ENCODE peak calls at places on chromosomes 4 and X, in seven cellular contexts. C, O, N, F, A, D and I are unnamed samples.

GRCh38 chrX:100731441-100732281 is at the start of gene SYTL4:
- DNase-seq in A (no peak), N (peak; percentile 54), F (peak; percentile 33), C (no peak), O (peak; percentile 3), D (no peak), I (peak; percentile 28)

GRCh38 chr4:2070421-2071251 is 11.5 kb downstream of the NAT8L start:
- DNase-seq in N (no peak), O (no peak), C (no peak), F (no peak), A (no peak), D (no peak), I (no peak)

GRCh38 chr4:146330392-146330791 is 116.1 kb downstream of the REELD1 start:
- DNase-seq in N (no peak), D (no peak), O (no peak), C (no peak), A (no peak), F (no peak), I (no peak)

GRCh38 chr4:17567267-17567666 is 9.7 kb upstream of the LAP3 start:
- DNase-seq in C (no peak), D (no peak), F (no peak), A (no peak), N (no peak), O (no peak), I (no peak)

GRCh38 chrX:122582280-122582679 is 601.8 kb upstream of the GRIA3 start:
- DNase-seq in D (no peak), O (no peak), N (no peak), C (no peak), F (no peak), A (no peak), I (no peak)

GRCh38 chr4:79623125-79623905 is 215.3 kb upstream of the GK2 start:
- DNase-seq in A (no peak), C (no peak), F (no peak), O (no peak), D (no peak), N (peak; percentile 45), I (peak; percentile 7)

GRCh38 chrX:12997898-12998687 is 23.2 kb downstream of the TMSB4X start:
- DNase-seq in O (no peak), D (no peak), F (no peak), N (peak; percentile 18), A (no peak), C (no peak), I (no peak)

GRCh38 chr4:139666735-139667266 is 1.2 kb downstream of the MGST2 start:
- DNase-seq in D (no peak), O (peak; percentile 36), N (peak; percentile 61), C (peak; percentile 48), F (peak; percentile 60), A (no peak), I (peak; percentile 67)

GRCh38 chr4:132328761-132329160 is 820.3 kb upstream of the PCDH10 start:
- DNase-seq in N (no peak), D (no peak), F (no peak), A (no peak), C (no peak), O (no peak), I (no peak)

GRCh38 chr4:165921546-165921945 is 48.5 kb downstream of the TLL1 start:
- DNase-seq in F (no peak), N (no peak), O (no peak), D (no peak), C (no peak), A (no peak), I (no peak)

GRCh38 chrX:40570346-40571093 is 10.2 kb upstream of the ATP6AP2 start:
- DNase-seq in C (no peak), D (no peak), N (no peak), O (no peak), A (no peak), F (no peak), I (no peak)

GRCh38 chr4:74266081-74266480 is 42.2 kb upstream of the EPGN start:
- DNase-seq in D (no peak), C (no peak), N (no peak), O (no peak), A (no peak), F (no peak), I (no peak)

GRCh38 chrX:64908121-64908520 is 68.1 kb downstream of the ZC4H2 start:
- DNase-seq in C (no peak), O (no peak), N (no peak), D (no peak), A (no peak), F (no peak), I (no peak)

GRCh38 chrX:103878466-103879151 is 46.6 kb upstream of the RAB9B start:
- DNase-seq in A (peak; percentile 13), D (no peak), N (no peak), O (peak; percentile 11), F (no peak), C (peak; percentile 22), I (peak; percentile 61)

GRCh38 chr4:85672116-85672515 is 197.2 kb downstream of the ARHGAP24 start:
- DNase-seq in F (no peak), A (peak; percentile 41), N (no peak), D (no peak), O (no peak), C (no peak), I (no peak)

GRCh38 chr4:153398713-153399112 is 54.2 kb downstream of the MND1 start:
- DNase-seq in F (no peak), A (no peak), D (no peak), N (no peak), O (no peak), C (no peak), I (no peak)

GRCh38 chr4:98394134-98394533 is 132.9 kb downstream of the RAP1GDS1 start:
- DNase-seq in F (no peak), N (no peak), D (no peak), O (no peak), A (no peak), C (no peak), I (no peak)

GRCh38 chrX:47644557-47645091 is 5.7 kb downstream of the ELK1 start:
- DNase-seq in F (no peak), N (no peak), C (peak; percentile 59), D (no peak), A (no peak), O (no peak), I (peak; percentile 61)

GRCh38 chrX:24268786-24269185 is 45.1 kb downstream of the SUPT20HL2 start:
- DNase-seq in N (no peak), A (no peak), C (no peak), D (no peak), F (no peak), O (no peak), I (no peak)

GRCh38 chrX:24260827-24261550 is 52.9 kb downstream of the SUPT20HL2 start:
- DNase-seq in C (no peak), F (peak; percentile 70), N (peak; percentile 54), D (no peak), A (no peak), O (peak; percentile 27), I (no peak)

GRCh38 chrX:24262309-24262708 is 51.6 kb downstream of the SUPT20HL2 start:
- DNase-seq in O (no peak), F (no peak), N (no peak), C (no peak), A (no peak), D (no peak), I (no peak)

GRCh38 chrX:24266996-24267395 is 46.9 kb downstream of the SUPT20HL2 start:
- DNase-seq in O (no peak), F (no peak), C (peak; percentile 59), D (no peak), A (no peak), N (no peak), I (no peak)

DNA sequence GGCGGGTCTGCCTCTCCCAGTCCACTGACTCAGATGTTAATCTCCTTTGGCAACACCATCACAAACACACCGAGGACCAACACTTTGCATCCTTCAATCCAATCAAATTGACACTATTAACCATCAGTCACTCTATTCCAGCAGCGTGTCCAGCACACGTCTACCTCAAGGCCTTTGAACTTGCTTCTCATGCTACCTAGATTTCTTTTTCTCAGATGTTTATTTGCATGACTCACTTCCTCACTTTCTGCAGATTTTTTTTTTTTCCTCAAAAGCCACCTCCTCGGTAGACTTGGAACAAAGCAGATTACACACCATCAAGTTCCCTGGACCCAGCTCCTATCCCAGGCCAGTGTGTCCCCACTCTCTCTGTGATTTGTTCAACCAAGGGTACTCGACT is 49.5 kb downstream of the SUPT20HL2 start:
- DNase-seq in N (no peak), A (no peak), C (peak; percentile 39), D (no peak), F (no peak), O (no peak), I (no peak)
- H3K4me3 ChIP-seq in N (no peak overlapping the region), A (no peak overlapping the region), C (no peak overlapping the region), D (no peak overlapping the region), F (no peak overlapping the region), O (no peak overlapping the region), I (no peak overlapping the region)

DNA sequence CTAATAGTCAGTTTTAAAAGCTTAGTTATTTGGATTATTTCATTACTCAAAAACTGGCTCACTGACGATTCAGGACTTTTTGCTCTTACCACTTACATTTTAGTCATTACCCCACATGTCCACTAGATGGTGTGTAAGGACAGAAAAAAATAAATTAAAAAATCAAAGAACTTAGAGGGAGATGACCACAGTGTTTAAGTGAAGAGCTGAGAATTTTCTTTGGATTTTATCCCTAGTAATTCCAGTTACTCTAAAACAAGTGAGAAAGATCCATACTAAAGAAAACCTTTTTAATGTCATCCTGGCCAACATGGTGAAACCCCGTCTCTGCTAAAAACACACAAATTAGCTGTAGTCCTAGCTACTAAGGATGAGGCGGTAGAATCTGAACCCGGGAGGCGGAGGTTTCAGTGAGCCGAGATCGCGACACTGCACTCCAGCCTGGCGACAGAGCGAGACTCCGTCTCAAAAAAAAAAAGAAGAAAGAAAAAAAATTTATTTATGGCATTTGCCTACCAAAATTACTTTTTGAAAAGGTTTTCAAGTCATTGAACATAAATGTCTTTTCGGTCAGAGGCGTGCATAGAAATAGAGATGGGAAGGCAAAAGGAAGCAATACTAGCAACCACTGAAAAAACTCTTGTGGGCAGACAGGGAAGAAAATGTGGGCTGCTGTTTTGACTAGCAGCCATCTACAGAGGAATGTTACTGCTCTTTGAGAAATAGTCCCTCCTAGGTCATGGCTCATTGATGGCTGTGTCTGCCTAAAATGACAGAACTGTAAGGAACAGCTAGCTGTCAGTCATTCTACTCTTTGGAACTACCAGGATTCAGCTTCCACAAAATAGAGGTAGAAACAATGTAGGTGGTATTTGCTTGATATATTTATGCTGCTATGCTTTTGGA is 26.6 kb upstream of the TMPRSS11B start:
- DNase-seq in A (peak; percentile 28), C (peak; percentile 51), D (no peak), F (no peak), N (no peak), O (no peak), I (peak; percentile 35)
- H3K4me3 ChIP-seq in A (peak overlapping the region; percentile 33), C (no peak overlapping the region), D (peak overlapping the region; percentile 40), F (no peak overlapping the region), N (no peak overlapping the region), O (peak overlapping the region; percentile 28), I (peak overlapping the region; percentile 8)

GRCh38 chrX:14027031-14027430 is 2.7 kb downstream of the GEMIN8 start:
- DNase-seq in C (no peak), F (no peak), D (no peak), N (peak; percentile 15), O (peak; percentile 9), A (no peak), I (peak; percentile 25)
- H3K4me3 ChIP-seq in C (no peak overlapping the region), F (no peak overlapping the region), D (no peak overlapping the region), N (no peak overlapping the region), O (no peak overlapping the region), A (no peak overlapping the region), I (no peak overlapping the region)

DNA sequence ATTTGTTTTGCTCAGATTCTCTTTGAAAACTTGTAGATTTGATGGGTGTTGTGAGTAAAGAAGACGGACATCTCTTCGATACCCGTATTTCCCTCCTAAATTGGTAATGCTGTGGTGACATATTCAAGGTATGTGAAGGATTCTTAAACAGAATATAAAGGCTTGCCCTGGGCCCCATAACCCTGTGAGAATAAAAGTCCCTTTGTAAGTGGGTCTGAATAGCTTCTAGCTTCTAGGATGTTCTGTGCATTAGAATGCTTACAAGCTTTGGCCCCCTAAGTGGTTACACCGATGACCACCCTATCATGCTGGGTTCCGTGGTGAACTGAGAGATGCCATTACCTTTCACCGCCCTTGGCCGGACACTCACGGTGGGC is 574 bp upstream of the MOB1B start:
- DNase-seq in C (no peak), O (no peak), N (no peak), F (no peak), A (no peak), D (no peak), I (no peak)
- H3K4me3 ChIP-seq in C (peak overlapping the region; percentile 79), O (peak overlapping the region; percentile 87), N (peak overlapping the region; percentile 74), F (peak overlapping the region; percentile 87), A (peak overlapping the region; percentile 59), D (peak overlapping the region; percentile 93), I (peak overlapping the region; percentile 74)